ENCODE peak calls at places on chromosome 21, in eight cellular contexts. One of them, this sample, is unnamed.

GRCh38 chr21:41378849-41379248 is 17.0 kb downstream of the MX2 start:
- DNase-seq in prostate gland: no peak
- DNase-seq in A673: no peak
- DNase-seq in fibroblast of lung: no peak
- DNase-seq in CD4-positive, alpha-beta T cell: no peak
- DNase-seq in transverse colon: no peak
- DNase-seq in IMR-90: no peak
- DNase-seq in thyroid gland: no peak
- DNase-seq in this sample: no peak

GRCh38 chr21:28943631-28944030 is 49.0 kb downstream of the LTN1 start:
- DNase-seq in CD4-positive, alpha-beta T cell: no peak
- DNase-seq in A673: no peak
- DNase-seq in IMR-90: peak; percentile 28
- DNase-seq in prostate gland: no peak
- DNase-seq in thyroid gland: no peak
- DNase-seq in transverse colon: no peak
- DNase-seq in fibroblast of lung: peak; percentile 9
- DNase-seq in this sample: no peak

GRCh38 chr21:14453339-14453738 is 70.4 kb upstream of the HSPA13 start:
- DNase-seq in A673: no peak
- DNase-seq in CD4-positive, alpha-beta T cell: no peak
- DNase-seq in prostate gland: no peak
- DNase-seq in IMR-90: no peak
- DNase-seq in fibroblast of lung: no peak
- DNase-seq in thyroid gland: no peak
- DNase-seq in transverse colon: no peak
- DNase-seq in this sample: peak; percentile 3

GRCh38 chr21:34279883-34280282 is 83.9 kb upstream of the KCNE2 start:
- DNase-seq in IMR-90: no peak
- DNase-seq in A673: no peak
- DNase-seq in CD4-positive, alpha-beta T cell: no peak
- DNase-seq in fibroblast of lung: no peak
- DNase-seq in prostate gland: no peak
- DNase-seq in thyroid gland: no peak
- DNase-seq in transverse colon: no peak
- DNase-seq in this sample: no peak

GRCh38 chr21:24941316-24942185 is 665.7 kb downstream of the MRPL39 start:
- DNase-seq in IMR-90: no peak
- DNase-seq in prostate gland: peak; percentile 70
- DNase-seq in A673: no peak
- DNase-seq in transverse colon: no peak
- DNase-seq in fibroblast of lung: peak; percentile 58
- DNase-seq in CD4-positive, alpha-beta T cell: no peak
- DNase-seq in thyroid gland: no peak
- DNase-seq in this sample: peak; percentile 12

GRCh38 chr21:14740692-14741091 is 194.6 kb upstream of the SAMSN1 start:
- DNase-seq in prostate gland: no peak
- DNase-seq in CD4-positive, alpha-beta T cell: no peak
- DNase-seq in thyroid gland: no peak
- DNase-seq in transverse colon: no peak
- DNase-seq in fibroblast of lung: no peak
- DNase-seq in IMR-90: no peak
- DNase-seq in A673: no peak
- DNase-seq in this sample: no peak

GRCh38 chr21:35217504-35218060 is 168.5 kb upstream of the RUNX1 start:
- DNase-seq in CD4-positive, alpha-beta T cell: no peak
- DNase-seq in IMR-90: peak; percentile 85
- DNase-seq in prostate gland: no peak
- DNase-seq in transverse colon: no peak
- DNase-seq in thyroid gland: peak; percentile 18
- DNase-seq in A673: no peak
- DNase-seq in fibroblast of lung: peak; percentile 95
- DNase-seq in this sample: no peak

GRCh38 chr21:41947596-41948403 is 6.0 kb downstream of the C2CD2 start:
- DNase-seq in CD4-positive, alpha-beta T cell: no peak
- DNase-seq in fibroblast of lung: peak; percentile 53
- DNase-seq in IMR-90: peak; percentile 43
- DNase-seq in A673: no peak
- DNase-seq in thyroid gland: no peak
- DNase-seq in transverse colon: no peak
- DNase-seq in prostate gland: no peak
- DNase-seq in this sample: no peak

GRCh38 chr21:21183092-21183491 is 184.9 kb downstream of the NCAM2 start:
- DNase-seq in thyroid gland: no peak
- DNase-seq in prostate gland: no peak
- DNase-seq in CD4-positive, alpha-beta T cell: no peak
- DNase-seq in IMR-90: peak; percentile 17
- DNase-seq in transverse colon: no peak
- DNase-seq in fibroblast of lung: peak; percentile 25
- DNase-seq in A673: no peak
- DNase-seq in this sample: no peak

GRCh38 chr21:35231115-35231514 is 182.0 kb upstream of the RUNX1 start:
- DNase-seq in transverse colon: no peak
- DNase-seq in thyroid gland: no peak
- DNase-seq in fibroblast of lung: peak; percentile 63
- DNase-seq in CD4-positive, alpha-beta T cell: no peak
- DNase-seq in A673: no peak
- DNase-seq in IMR-90: peak; percentile 55
- DNase-seq in prostate gland: no peak
- DNase-seq in this sample: no peak

GRCh38 chr21:34189506-34189905 is 116.1 kb downstream of the MRPS6 start:
- DNase-seq in A673: no peak
- DNase-seq in prostate gland: no peak
- DNase-seq in IMR-90: no peak
- DNase-seq in transverse colon: no peak
- DNase-seq in thyroid gland: no peak
- DNase-seq in CD4-positive, alpha-beta T cell: no peak
- DNase-seq in fibroblast of lung: no peak
- DNase-seq in this sample: no peak

GRCh38 chr21:19237603-19238002 is 834.0 kb upstream of the TMPRSS15 start:
- DNase-seq in fibroblast of lung: no peak
- DNase-seq in CD4-positive, alpha-beta T cell: no peak
- DNase-seq in prostate gland: no peak
- DNase-seq in transverse colon: no peak
- DNase-seq in A673: no peak
- DNase-seq in thyroid gland: no peak
- DNase-seq in IMR-90: no peak
- DNase-seq in this sample: no peak

DNA sequence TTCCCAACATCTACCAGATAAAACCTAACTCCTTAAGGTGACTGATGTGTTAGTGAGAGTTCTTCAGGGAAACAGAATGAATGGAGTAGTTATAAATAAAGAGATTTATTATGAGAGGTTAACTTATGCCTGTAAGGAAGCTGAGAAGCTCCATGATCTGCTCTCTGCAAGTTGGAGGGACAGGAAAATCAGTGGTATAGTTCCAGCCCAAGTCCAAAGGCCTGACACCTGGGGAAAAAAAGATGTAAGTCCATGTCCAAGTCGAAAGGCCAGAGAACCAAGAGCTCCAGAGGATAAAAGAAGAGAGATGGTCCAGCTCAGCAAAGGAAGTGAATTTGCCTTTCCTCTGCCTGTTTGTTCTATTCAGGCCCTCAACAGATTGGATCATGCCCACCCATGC is 27.1 kb downstream of the KRTAP24-1 start:
- DNase-seq in transverse colon: no peak
- DNase-seq in fibroblast of lung: no peak
- DNase-seq in CD4-positive, alpha-beta T cell: no peak
- DNase-seq in thyroid gland: no peak
- DNase-seq in IMR-90: no peak
- DNase-seq in A673: no peak
- DNase-seq in prostate gland: no peak
- DNase-seq in this sample: no peak
- H3K27me3 ChIP-seq in transverse colon: no peaks in the 10 kb centered on the region
- H3K27me3 ChIP-seq in fibroblast of lung: no peaks in the 10 kb centered on the region
- H3K27me3 ChIP-seq in CD4-positive, alpha-beta T cell: no peaks in the 10 kb centered on the region
- H3K27me3 ChIP-seq in thyroid gland: no peaks in the 10 kb centered on the region
- H3K27me3 ChIP-seq in IMR-90: no peaks in the 10 kb centered on the region
- H3K27me3 ChIP-seq in A673: no peaks in the 10 kb centered on the region
- H3K27me3 ChIP-seq in prostate gland: no peaks in the 10 kb centered on the region
- H3K27me3 ChIP-seq in this sample: no peaks in the 10 kb centered on the region

GRCh38 chr21:45409466-45410150 is 4.6 kb downstream of the COL18A1 start:
- DNase-seq in A673: no peak
- DNase-seq in IMR-90: no peak
- DNase-seq in prostate gland: peak; percentile 49
- DNase-seq in thyroid gland: peak; percentile 79
- DNase-seq in transverse colon: no peak
- DNase-seq in CD4-positive, alpha-beta T cell: no peak
- DNase-seq in fibroblast of lung: peak; percentile 40
- DNase-seq in this sample: peak; percentile 49

GRCh38 chr21:45410151-45410864 is 5.3 kb downstream of the COL18A1 start:
- DNase-seq in IMR-90: no peak
- DNase-seq in fibroblast of lung: peak; percentile 45
- DNase-seq in prostate gland: no peak
- DNase-seq in transverse colon: no peak
- DNase-seq in CD4-positive, alpha-beta T cell: no peak
- DNase-seq in thyroid gland: no peak
- DNase-seq in A673: no peak
- DNase-seq in this sample: peak; percentile 9

GRCh38 chr21:45411810-45412206 is 6.8 kb downstream of the COL18A1 start:
- DNase-seq in thyroid gland: no peak
- DNase-seq in IMR-90: no peak
- DNase-seq in prostate gland: no peak
- DNase-seq in fibroblast of lung: no peak
- DNase-seq in transverse colon: no peak
- DNase-seq in CD4-positive, alpha-beta T cell: no peak
- DNase-seq in A673: no peak
- DNase-seq in this sample: no peak

GRCh38 chr21:45412491-45412890 is 7.5 kb downstream of the COL18A1 start:
- DNase-seq in prostate gland: no peak
- DNase-seq in A673: no peak
- DNase-seq in fibroblast of lung: no peak
- DNase-seq in IMR-90: no peak
- DNase-seq in transverse colon: no peak
- DNase-seq in thyroid gland: no peak
- DNase-seq in CD4-positive, alpha-beta T cell: no peak
- DNase-seq in this sample: no peak

GRCh38 chr21:45410865-45411809 is 6.2 kb downstream of the COL18A1 start:
- DNase-seq in prostate gland: no peak
- DNase-seq in fibroblast of lung: no peak
- DNase-seq in CD4-positive, alpha-beta T cell: no peak
- DNase-seq in IMR-90: no peak
- DNase-seq in thyroid gland: peak; percentile 85
- DNase-seq in transverse colon: no peak
- DNase-seq in A673: no peak
- DNase-seq in this sample: no peak
- H3K27me3 ChIP-seq in prostate gland: no peaks in the 10 kb centered on the region
- H3K27me3 ChIP-seq in fibroblast of lung: no peaks in the 10 kb centered on the region
- H3K27me3 ChIP-seq in CD4-positive, alpha-beta T cell: peaks cover 33% of the 10 kb centered on the region
- H3K27me3 ChIP-seq in IMR-90: no peaks in the 10 kb centered on the region
- H3K27me3 ChIP-seq in thyroid gland: no peaks in the 10 kb centered on the region
- H3K27me3 ChIP-seq in transverse colon: peaks cover 21% of the 10 kb centered on the region
- H3K27me3 ChIP-seq in A673: peaks cover 4% of the 10 kb centered on the region
- H3K27me3 ChIP-seq in this sample: no peaks in the 10 kb centered on the region

DNA sequence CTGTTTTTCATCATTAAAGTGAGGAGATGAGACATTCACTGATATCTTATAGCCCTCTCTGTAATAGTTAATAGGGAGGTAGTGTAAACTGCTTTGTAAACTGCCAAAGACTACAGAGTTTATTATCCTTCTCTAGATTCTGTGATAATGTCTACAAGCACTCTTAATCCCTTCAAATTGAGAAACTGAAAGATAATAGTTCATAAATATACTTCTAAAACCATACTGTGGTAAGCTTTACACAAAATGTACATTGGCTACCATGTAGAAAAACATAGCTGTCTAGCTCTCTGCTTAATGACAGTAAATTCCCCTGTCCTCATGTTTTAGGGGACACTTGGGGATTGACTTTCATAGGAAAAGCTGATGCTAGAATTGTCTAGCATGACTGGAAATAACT is 39.6 kb downstream of the CXADR start:
- DNase-seq in CD4-positive, alpha-beta T cell: no peak
- DNase-seq in thyroid gland: no peak
- DNase-seq in transverse colon: no peak
- DNase-seq in IMR-90: no peak
- DNase-seq in prostate gland: no peak
- DNase-seq in fibroblast of lung: no peak
- DNase-seq in A673: no peak
- DNase-seq in this sample: no peak
- H3K27me3 ChIP-seq in CD4-positive, alpha-beta T cell: no peaks in the 10 kb centered on the region
- H3K27me3 ChIP-seq in thyroid gland: no peaks in the 10 kb centered on the region
- H3K27me3 ChIP-seq in transverse colon: no peaks in the 10 kb centered on the region
- H3K27me3 ChIP-seq in IMR-90: peaks cover 2% of the 10 kb centered on the region
- H3K27me3 ChIP-seq in prostate gland: no peaks in the 10 kb centered on the region
- H3K27me3 ChIP-seq in fibroblast of lung: no peaks in the 10 kb centered on the region
- H3K27me3 ChIP-seq in A673: no peaks in the 10 kb centered on the region
- H3K27me3 ChIP-seq in this sample: no peaks in the 10 kb centered on the region

DNA sequence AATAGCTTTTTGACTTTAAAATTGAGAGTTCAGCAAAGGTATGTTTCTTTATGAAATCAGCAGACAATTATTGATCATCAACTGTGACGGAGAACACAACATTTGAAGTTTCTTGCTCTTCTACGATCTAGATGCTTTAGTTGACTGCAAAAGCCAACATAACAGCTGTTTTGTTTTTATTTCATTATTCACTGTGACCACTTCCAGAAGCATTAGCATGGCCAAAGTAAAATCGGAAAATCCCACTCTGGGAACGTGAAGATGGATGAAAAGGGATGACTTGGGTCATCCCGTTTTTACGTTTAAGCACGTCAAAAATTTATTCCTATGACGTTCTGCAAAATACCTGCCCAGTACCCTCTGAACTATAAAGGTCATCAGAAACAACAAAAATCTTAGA is 833.0 kb upstream of the ADAMTS5 start:
- DNase-seq in thyroid gland: no peak
- DNase-seq in A673: no peak
- DNase-seq in IMR-90: no peak
- DNase-seq in fibroblast of lung: no peak
- DNase-seq in CD4-positive, alpha-beta T cell: no peak
- DNase-seq in prostate gland: no peak
- DNase-seq in transverse colon: no peak
- DNase-seq in this sample: no peak
- H3K27me3 ChIP-seq in thyroid gland: no peaks in the 10 kb centered on the region
- H3K27me3 ChIP-seq in A673: peaks cover 4% of the 10 kb centered on the region
- H3K27me3 ChIP-seq in IMR-90: no peaks in the 10 kb centered on the region
- H3K27me3 ChIP-seq in fibroblast of lung: no peaks in the 10 kb centered on the region
- H3K27me3 ChIP-seq in CD4-positive, alpha-beta T cell: no peaks in the 10 kb centered on the region
- H3K27me3 ChIP-seq in prostate gland: no peaks in the 10 kb centered on the region
- H3K27me3 ChIP-seq in transverse colon: no peaks in the 10 kb centered on the region
- H3K27me3 ChIP-seq in this sample: no peaks in the 10 kb centered on the region

GRCh38 chr21:36694593-36695282 is 4.2 kb upstream of the SIM2 start:
- DNase-seq in CD4-positive, alpha-beta T cell: no peak
- DNase-seq in transverse colon: no peak
- DNase-seq in prostate gland: no peak
- DNase-seq in IMR-90: no peak
- DNase-seq in A673: no peak
- DNase-seq in thyroid gland: no peak
- DNase-seq in fibroblast of lung: no peak
- DNase-seq in this sample: no peak
- H3K27me3 ChIP-seq in CD4-positive, alpha-beta T cell: peaks cover 84% of the 10 kb centered on the region
- H3K27me3 ChIP-seq in transverse colon: peaks cover 100% of the 10 kb centered on the region
- H3K27me3 ChIP-seq in prostate gland: peaks cover 35% of the 10 kb centered on the region
- H3K27me3 ChIP-seq in IMR-90: peaks cover 96% of the 10 kb centered on the region
- H3K27me3 ChIP-seq in A673: no peaks in the 10 kb centered on the region
- H3K27me3 ChIP-seq in thyroid gland: peaks cover 64% of the 10 kb centered on the region
- H3K27me3 ChIP-seq in fibroblast of lung: peaks cover 94% of the 10 kb centered on the region
- H3K27me3 ChIP-seq in this sample: peaks cover 75% of the 10 kb centered on the region

GRCh38 chr21:44686843-44687561 is 5.0 kb upstream of the KRTAP12-1 start:
- DNase-seq in IMR-90: no peak
- DNase-seq in fibroblast of lung: no peak
- DNase-seq in CD4-positive, alpha-beta T cell: no peak
- DNase-seq in prostate gland: peak; percentile 3
- DNase-seq in transverse colon: no peak
- DNase-seq in A673: no peak
- DNase-seq in thyroid gland: no peak
- DNase-seq in this sample: no peak
- H3K27me3 ChIP-seq in IMR-90: peaks cover 32% of the 10 kb centered on the region
- H3K27me3 ChIP-seq in fibroblast of lung: peaks cover 4% of the 10 kb centered on the region
- H3K27me3 ChIP-seq in CD4-positive, alpha-beta T cell: no peaks in the 10 kb centered on the region
- H3K27me3 ChIP-seq in prostate gland: peaks cover 5% of the 10 kb centered on the region
- H3K27me3 ChIP-seq in transverse colon: peaks cover 31% of the 10 kb centered on the region
- H3K27me3 ChIP-seq in A673: no peaks in the 10 kb centered on the region
- H3K27me3 ChIP-seq in thyroid gland: no peaks in the 10 kb centered on the region
- H3K27me3 ChIP-seq in this sample: no peaks in the 10 kb centered on the region